ENCODE peak calls at places on chromosomes 1 and 21, in eight cellular contexts. W is mucosa of descending colon, P is HCT116, B is PC-3, I is A673, Y is body of pancreas, O is ovary, R is adrenal gland. X is an unnamed sample.

GRCh38 chr1:95223110-95223509 is 10.9 kb upstream of the RWDD3 start:
- DNase-seq in W (no peak), P (no peak), B (peak), I (peak), Y (no peak), O (no peak), R (no peak), X (peak)

GRCh38 chr1:27148591-27148990 is 6.3 kb downstream of the SLC9A1 start:
- DNase-seq in W (no peak), P (no peak), B (no peak), I (no peak), Y (no peak), O (no peak), R (no peak), X (no peak)

GRCh38 chr1:113804421-113805255 is 7.6 kb downstream of the RSBN1 start:
- DNase-seq in W (no peak), P (peak), B (peak), I (peak), Y (peak), O (no peak), R (no peak), X (peak)

GRCh38 chr1:20717452-20718342 is at the start of gene KIF17:
- DNase-seq in W (peak), P (no peak), B (peak), I (peak), Y (peak), O (peak), R (peak), X (peak)

GRCh38 chr1:21669287-21670058 is at the start of gene RAP1GAP:
- DNase-seq in W (peak), P (no peak), B (no peak), I (peak), Y (peak), O (no peak), R (peak), X (no peak)

GRCh38 chr21:33968082-33968997 is 52.7 kb upstream of the ATP5PO start:
- DNase-seq in W (no peak), P (no peak), B (peak), I (peak), Y (no peak), O (no peak), R (no peak), X (peak)

GRCh38 chr1:115440733-115441132 is 102.7 kb upstream of the NGF start:
- DNase-seq in W (no peak), P (no peak), B (peak), I (peak), Y (no peak), O (no peak), R (no peak), X (no peak)

GRCh38 chr1:197675475-197676324 is 99.6 kb downstream of the DENND1B start:
- DNase-seq in W (no peak), P (no peak), B (no peak), I (peak), Y (peak), O (peak), R (no peak), X (no peak)

GRCh38 chr1:6688001-6688400 is 13.6 kb downstream of the DNAJC11 start:
- DNase-seq in W (no peak), P (no peak), B (no peak), I (no peak), Y (no peak), O (no peak), R (peak), X (peak)

GRCh38 chr21:46081862-46082637 is 15.9 kb upstream of the COL6A2 start:
- DNase-seq in W (no peak), P (no peak), B (no peak), I (no peak), Y (no peak), O (peak), R (peak), X (no peak)

GRCh38 chr21:39863111-39863510 is 4.1 kb upstream of the PCP4 start:
- DNase-seq in W (peak), P (no peak), B (peak), I (no peak), Y (peak), O (no peak), R (no peak), X (peak)

GRCh38 chr1:58996341-58997059 is 212.7 kb upstream of the JUN start:
- DNase-seq in W (no peak), P (no peak), B (no peak), I (no peak), Y (no peak), O (no peak), R (no peak), X (no peak)

GRCh38 chr21:46475296-46475695 is 16.6 kb downstream of the DIP2A start:
- DNase-seq in W (no peak), P (no peak), B (no peak), I (no peak), Y (no peak), O (no peak), R (no peak), X (no peak)

GRCh38 chr1:32464716-32465540 is at the start of gene ZBTB8B:
- DNase-seq in W (peak), P (peak), B (peak), I (peak), Y (peak), O (peak), R (peak), X (peak)

GRCh38 chr1:61978866-61979265 is 215.8 kb upstream of the L1TD1 start:
- DNase-seq in W (no peak), P (no peak), B (no peak), I (no peak), Y (no peak), O (no peak), R (no peak), X (no peak)

GRCh38 chr1:216691710-216692109 is 31.5 kb downstream of the ESRRG start:
- DNase-seq in W (no peak), P (no peak), B (no peak), I (no peak), Y (no peak), O (no peak), R (no peak), X (no peak)

GRCh38 chr1:226310123-226310540 is 1.2 kb upstream of the LIN9 start:
- DNase-seq in W (no peak), P (no peak), B (no peak), I (no peak), Y (no peak), O (no peak), R (no peak), X (no peak)

GRCh38 chr1:226310637-226311195 is 1.8 kb upstream of the LIN9 start:
- DNase-seq in W (peak), P (no peak), B (peak), I (no peak), Y (no peak), O (no peak), R (no peak), X (no peak)

GRCh38 chr1:226308166-226308722 is 720 bp downstream of the LIN9 start:
- DNase-seq in W (no peak), P (no peak), B (peak), I (peak), Y (no peak), O (peak), R (peak), X (peak)

GRCh38 chr1:226308723-226309397 is at the start of gene LIN9:
- DNase-seq in W (peak), P (peak), B (peak), I (peak), Y (peak), O (peak), R (peak), X (peak)

DNA sequence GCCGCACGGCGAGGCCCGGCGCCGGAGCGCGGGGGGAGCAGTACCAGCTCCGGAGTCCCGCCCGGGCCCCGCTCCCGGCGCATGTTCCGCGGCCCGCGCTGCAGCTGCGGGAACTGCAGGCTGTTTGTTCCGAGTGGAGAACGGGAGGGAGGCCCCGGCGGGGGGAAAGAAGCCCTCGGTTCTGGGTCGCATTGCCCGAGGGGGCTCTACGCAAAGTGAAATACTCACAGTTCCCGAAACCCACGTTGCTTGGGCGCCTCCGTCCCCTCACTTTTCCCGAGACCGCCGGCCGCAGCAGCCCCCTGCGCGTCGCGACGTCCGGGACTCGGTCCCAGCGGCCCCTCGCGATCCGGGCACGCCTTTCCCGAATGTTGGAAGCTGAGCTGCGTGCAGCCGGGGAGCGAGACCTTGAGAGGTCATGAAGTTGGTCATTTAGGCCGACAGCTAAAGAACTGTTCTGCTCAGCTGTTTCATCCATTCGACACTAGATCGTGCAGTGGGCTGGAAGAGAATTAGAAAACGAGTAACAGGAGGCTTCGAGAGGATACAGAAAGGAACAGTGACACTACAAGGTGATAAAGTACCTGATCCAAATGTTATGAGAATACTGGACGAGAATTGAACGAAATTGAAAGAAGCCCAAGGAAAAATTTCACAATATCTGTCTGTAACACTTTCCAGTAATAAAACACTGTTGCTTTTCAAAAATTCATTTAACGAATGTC is 596 bp upstream of the LIN9 start:
- DNase-seq in W (no peak), P (no peak), B (peak), I (no peak), Y (no peak), O (no peak), R (peak), X (no peak)
- TF ChIP-seq CTCF in W (no peak), P (no peak), B (no peak), I (no peak), Y (no peak), O (peak), R (peak), X (peak)

DNA sequence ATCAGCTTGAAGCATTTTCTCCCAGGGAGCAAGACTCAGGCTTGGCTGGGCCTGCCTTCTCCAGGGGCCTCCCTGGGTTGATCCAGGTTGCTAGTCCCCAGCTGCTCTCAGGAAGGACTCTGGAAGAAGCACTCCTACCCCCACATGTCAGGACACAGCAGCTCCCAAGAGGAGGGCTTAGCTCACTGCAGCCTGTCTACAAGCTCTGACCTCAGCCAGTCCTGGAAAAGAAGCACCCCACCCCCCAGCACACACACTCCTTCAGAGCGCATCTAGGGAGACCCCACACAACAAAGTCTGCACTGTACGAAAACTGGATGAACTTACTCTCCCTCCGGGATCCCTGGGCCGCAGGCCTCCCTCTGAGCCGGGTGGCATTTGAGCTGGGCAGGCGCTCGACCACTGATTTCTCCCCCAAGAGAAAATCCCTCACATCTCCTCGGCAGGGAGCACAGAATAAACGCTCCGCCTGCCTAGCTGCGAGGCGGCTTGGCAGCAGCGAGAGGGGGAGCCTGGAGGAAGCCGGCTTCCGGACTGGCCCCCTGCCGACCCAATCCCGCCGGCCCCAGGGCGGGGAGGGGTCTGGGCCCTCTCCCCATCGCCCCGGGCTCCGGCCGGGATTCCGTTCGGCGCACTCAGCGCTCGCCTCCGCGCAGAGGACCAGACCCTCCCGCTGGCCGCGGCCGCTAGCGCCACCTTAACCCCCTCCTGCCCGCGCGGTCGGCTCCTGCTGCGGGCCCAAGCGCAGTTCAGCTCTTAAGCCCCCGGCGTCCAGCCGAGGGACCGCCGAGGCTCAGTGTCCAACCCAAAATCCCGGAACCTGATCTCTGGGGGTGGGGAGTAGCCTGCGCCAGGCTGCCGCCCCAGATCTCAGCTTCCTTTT is at the start of gene KCNA2:
- DNase-seq in W (no peak), P (no peak), B (no peak), I (peak), Y (peak), O (peak), R (no peak), X (no peak)
- H3K4me3 ChIP-seq in W (no peak), P (no peak), B (no peak), I (peak), Y (peak), O (peak), R (no peak), X (no peak)

DNA sequence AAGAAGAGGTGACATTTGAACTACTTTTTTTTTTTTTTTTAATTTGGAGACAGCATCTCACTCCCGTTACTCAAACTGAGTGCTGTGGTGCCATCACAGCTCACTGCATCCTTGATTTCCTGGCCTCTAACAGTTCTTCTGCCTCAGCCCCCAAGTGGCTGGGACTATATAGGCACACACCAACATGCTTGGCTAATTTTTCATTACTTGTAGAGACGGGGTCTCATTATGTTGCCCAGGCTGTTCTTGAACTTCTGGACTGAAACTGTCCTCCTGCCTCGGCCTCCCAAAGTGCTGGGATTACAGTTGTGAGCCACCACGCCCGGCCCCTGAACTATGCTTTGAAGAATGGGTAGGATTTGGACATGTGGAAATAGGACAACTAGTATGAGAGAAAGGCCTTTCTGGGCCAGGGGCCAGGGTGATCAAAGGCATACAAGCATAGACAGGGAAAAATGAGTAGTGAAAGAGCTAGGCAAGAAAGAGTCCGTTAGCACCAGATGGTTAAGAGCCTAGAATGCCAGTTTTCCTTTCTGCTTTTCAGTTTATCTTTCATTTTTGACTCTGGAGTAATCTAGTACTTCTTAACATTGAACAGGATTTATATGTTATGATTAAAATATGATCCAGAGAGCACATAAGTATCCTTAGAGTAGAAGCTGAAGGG is 6.3 kb downstream of the RABGAP1L start:
- DNase-seq in W (no peak), P (no peak), B (no peak), I (no peak), Y (peak), O (peak), R (peak), X (no peak)
- TF ChIP-seq CTCF in W (no peak), P (no peak), B (no peak), I (no peak), Y (no peak), O (no peak), R (no peak), X (no peak)

DNA sequence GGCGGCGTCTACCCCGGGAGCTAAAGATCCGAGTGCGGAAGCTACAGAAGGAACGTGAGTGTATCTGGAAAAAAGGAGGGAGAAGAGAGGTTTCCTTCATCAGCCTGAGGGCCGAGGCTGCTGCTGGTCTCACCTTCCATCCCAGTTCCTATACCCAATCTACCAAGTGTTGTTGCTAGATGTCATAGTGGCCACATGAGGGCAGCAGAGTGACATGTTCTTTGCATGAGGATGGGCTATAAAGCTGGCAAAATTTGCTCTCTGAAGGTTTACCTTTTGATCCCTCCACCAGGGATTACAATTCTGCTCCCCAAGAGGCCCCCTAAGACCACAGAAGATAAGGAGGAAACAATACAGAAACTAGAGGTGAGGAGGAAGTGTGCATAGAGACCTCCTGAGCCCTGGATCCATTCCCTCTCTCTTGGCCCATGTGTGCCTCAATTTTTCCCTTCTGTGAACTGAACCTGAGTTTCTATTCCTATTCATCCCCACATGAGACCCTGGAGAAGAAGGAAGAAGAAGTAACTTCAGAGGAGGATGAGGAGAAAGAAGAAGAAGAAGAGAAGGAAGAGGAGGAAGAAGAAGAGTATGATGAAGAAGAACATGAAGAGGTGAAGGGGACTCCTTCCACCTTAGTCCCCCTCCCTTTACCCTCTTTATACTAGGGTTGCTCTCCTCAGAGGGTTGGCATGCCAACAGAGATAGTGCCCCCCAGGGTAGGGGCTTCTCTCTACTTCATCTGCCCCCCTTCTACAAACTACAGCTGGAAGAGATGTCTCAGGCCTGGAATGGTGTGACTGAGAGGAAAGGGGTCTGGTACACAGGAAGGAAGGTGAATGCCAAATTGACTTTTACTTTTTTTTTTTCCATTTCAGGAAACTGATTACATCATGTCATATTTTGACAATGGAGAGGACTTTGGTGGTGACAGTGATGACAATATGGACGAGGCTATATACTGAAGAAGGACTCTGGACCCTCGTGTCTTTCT is 13.3 kb downstream of the POLR3GL start:
- DNase-seq in W (no peak), P (peak), B (peak), I (peak), Y (peak), O (peak), R (peak), X (peak)
- H3K4me3 ChIP-seq in W (no peak), P (no peak), B (no peak), I (no peak), Y (no peak), O (peak), R (no peak), X (no peak)

X was measured in astrocyte of the spinal cord.